ENCODE peak calls at places on chromosomes 4 and X, in four cellular contexts. O is epithelial cell of prostate, H is upper lobe of right lung, L is psoas muscle. Y is an unnamed sample.

GRCh38 chr4:15504041-15504440 is 34.4 kb downstream of the CC2D2A start:
- DNase-seq in O (no peak), H (no peak), L (no peak), Y (no peak)

GRCh38 chrX:14027511-14028019 is 2.1 kb downstream of the GEMIN8 start:
- DNase-seq in O (peak; percentile 68), H (no peak), L (no peak), Y (peak; percentile 38)

GRCh38 chrX:115650916-115651315 is 89.9 kb downstream of the PLS3 start:
- DNase-seq in O (no peak), H (no peak), L (no peak), Y (peak; percentile 4)

GRCh38 chr4:122766353-122766705 is 33.8 kb downstream of the BBS12 start:
- DNase-seq in O (no peak), H (no peak), L (no peak), Y (no peak)

GRCh38 chrX:131704136-131704695 is 160.3 kb downstream of the OR13H1 start:
- DNase-seq in O (no peak), H (no peak), L (peak; percentile 93), Y (no peak)

GRCh38 chr4:99649208-99649607 is 8.4 kb downstream of the C4orf54 start:
- DNase-seq in O (no peak), H (no peak), L (no peak), Y (no peak)

GRCh38 chrX:38882894-38883620 is 81.8 kb downstream of the MID1IP1 start:
- DNase-seq in O (peak; percentile 82), H (no peak), L (no peak), Y (peak; percentile 78)

GRCh38 chr4:24855741-24856140 is 57.1 kb downstream of the CCDC149 start:
- DNase-seq in O (no peak), H (no peak), L (no peak), Y (no peak)

GRCh38 chr4:157509286-157509685 is 288.8 kb downstream of the GRIA2 start:
- DNase-seq in O (no peak), H (no peak), L (no peak), Y (no peak)

GRCh38 chr4:127783971-127784519 is 1.9 kb downstream of the HSPA4L start:
- DNase-seq in O (no peak), H (no peak), L (no peak), Y (peak; percentile 5)

GRCh38 chrX:11341274-11342256 is 48.4 kb downstream of the AMELX start:
- DNase-seq in O (no peak), H (peak; percentile 72), L (peak; percentile 64), Y (peak; percentile 36)

GRCh38 chrX:19875051-19875432 is 12.4 kb downstream of the SH3KBP1 start:
- DNase-seq in O (no peak), H (no peak), L (no peak), Y (no peak)

GRCh38 chrX:19879181-19879580 is 8.2 kb downstream of the SH3KBP1 start:
- DNase-seq in O (no peak), H (no peak), L (no peak), Y (no peak)

GRCh38 chrX:19874391-19875050 is 12.9 kb downstream of the SH3KBP1 start:
- DNase-seq in O (no peak), H (no peak), L (no peak), Y (no peak)

GRCh38 chrX:19877431-19877830 is 10.0 kb downstream of the SH3KBP1 start:
- DNase-seq in O (no peak), H (no peak), L (no peak), Y (no peak)

GRCh38 chrX:19876962-19877361 is 10.4 kb downstream of the SH3KBP1 start:
- DNase-seq in O (no peak), H (no peak), L (no peak), Y (no peak)
- H3K27ac ChIP-seq in O (no peak overlapping the region), H (no peak overlapping the region), L (no peak overlapping the region), Y (no peak overlapping the region)

GRCh38 chr4:105808030-105808429 is 87.2 kb upstream of the NPNT start:
- DNase-seq in O (no peak), H (no peak), L (no peak), Y (no peak)
- H3K27ac ChIP-seq in O (peak overlapping the region; percentile 57), H (peak overlapping the region; percentile 39), L (no peak overlapping the region), Y (no peak overlapping the region)

DNA sequence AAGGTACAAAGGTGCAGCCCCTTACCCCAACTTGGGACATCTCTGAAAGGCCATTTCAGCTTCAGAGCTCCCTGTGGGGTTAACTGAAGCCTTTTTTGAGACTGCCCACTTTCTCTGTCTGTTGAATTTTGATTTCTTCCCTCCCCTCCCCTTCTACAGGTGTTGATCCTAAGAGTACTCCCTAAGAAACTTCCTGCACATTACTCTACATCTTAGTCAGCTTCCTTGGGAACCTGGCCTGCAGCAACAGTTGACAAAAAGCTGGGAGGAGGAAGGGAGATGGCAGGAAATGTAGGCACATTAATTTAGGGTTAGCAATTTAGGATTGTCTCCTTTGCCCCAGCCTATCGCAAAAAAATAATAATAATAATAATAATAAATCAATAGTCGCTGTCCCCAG is 1.2 kb upstream of the IDS start:
- DNase-seq in O (no peak), H (no peak), L (no peak), Y (no peak)
- H3K27ac ChIP-seq in O (peak overlapping the region; percentile 76), H (no peak overlapping the region), L (no peak overlapping the region), Y (no peak overlapping the region)

DNA sequence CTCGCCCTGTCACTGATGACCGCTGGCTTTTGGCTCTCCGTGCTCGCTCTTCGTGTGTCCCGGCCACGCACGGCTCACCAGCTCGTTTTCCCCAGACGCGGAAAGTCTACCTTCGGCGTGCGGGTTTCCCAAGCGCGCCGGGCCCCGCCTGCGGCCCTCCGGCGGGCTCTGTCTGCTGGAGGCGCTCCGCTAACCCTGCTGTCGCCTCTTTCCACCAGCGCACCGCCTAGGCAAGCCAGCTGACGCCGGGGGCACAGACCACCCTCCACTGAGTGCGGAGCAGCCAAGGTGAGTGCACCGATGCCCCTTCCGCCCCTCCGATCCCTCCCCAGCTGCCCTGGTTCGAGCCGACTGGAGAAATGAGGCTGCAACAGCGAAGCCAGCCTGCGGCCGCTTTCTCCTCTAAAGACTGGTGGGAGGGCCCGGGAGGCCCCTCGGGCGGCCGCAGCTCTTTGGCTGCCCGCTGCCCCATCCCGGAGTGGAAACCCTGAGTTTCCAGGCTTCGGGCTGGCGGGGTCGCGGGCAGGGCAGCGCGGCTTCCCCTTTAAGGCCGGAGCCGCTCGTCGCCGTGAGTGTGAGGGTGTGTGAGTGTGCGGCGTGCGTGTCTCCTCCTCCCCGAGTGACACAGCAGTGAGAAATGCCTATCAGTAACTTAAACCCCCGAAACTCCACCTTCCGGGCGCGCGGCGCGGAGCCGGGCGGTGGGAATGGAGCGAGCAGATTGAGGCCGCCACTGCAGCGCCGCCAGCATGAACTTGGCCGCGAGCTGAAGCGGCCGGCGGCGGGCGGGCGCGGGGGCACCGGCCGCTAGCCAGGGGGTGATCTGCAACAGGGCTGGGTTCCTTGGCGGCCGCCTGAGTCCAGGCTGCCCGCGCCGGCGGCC is at the start of gene MAMLD1:
- DNase-seq in O (no peak), H (peak; percentile 82), L (peak; percentile 85), Y (peak; percentile 50)
- H3K27ac ChIP-seq in O (no peak within 1 kb of the TSS), H (peak within 1 kb of the TSS; percentile 74), L (peak within 1 kb of the TSS; percentile 86), Y (peak within 1 kb of the TSS; percentile 76)

GRCh38 chrX:47146936-47147859 is 2.2 kb downstream of the RBM10 start:
- DNase-seq in O (no peak), H (no peak), L (no peak), Y (no peak)

GRCh38 chrX:47144626-47145407 is at the start of the genes NDUFB11 and RBM10:
- DNase-seq in O (peak; percentile 76), H (peak; percentile 96), L (peak; percentile 96), Y (peak; percentile 91)

GRCh38 chrX:47145408-47146120 is 543 bp downstream of the RBM10 start:
- DNase-seq in O (no peak), H (no peak), L (no peak), Y (no peak)

GRCh38 chrX:47143894-47144625 is 442 bp downstream of the NDUFB11 start:
- DNase-seq in O (no peak), H (no peak), L (peak; percentile 76), Y (peak; percentile 55)

DNA sequence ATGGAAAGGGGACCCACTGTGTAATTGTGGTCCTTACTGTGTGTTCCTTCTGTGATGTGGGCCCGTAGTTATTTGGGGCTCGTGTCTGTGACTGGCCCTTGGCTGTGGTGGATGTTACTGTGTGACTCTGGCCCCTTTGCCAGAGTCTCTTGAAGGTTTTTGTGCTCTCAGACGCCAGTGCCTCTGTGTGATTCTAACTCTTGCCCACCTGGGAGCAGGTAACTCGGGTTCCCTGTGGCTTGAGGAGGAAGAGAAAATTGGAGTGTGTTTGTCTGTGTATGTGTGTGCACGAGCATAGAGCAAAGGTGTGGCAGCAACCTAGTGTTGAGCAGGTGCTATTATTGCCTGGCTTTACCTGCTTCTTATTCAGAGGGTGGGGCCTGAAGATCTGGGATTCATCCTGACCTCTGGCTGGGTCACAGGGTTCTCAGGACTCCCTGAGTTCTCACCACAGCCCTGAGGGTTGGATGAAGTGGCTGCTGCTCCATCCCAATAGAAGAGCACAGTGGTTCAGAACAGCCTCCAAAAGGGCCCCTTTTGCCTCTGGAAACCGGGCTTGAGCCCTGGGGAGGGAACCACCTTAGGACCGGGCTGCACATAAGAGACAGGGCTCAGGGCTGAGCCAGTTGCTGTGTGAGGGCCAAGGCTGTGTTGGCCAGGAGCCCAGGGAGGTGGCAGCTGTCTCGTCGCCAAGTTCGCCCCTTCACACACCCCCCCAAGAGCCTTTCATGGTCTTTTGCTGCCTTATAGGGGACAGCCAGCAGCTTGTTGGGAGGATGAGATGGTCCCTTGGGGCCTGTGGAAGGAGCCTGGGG is 1.3 kb downstream of the RBM10 start:
- DNase-seq in O (no peak), H (no peak), L (no peak), Y (peak; percentile 11)
- H3K27ac ChIP-seq in O (peak overlapping the region; percentile 81), H (peak overlapping the region; percentile 17), L (peak overlapping the region; percentile 91), Y (peak overlapping the region; percentile 93)

DNA sequence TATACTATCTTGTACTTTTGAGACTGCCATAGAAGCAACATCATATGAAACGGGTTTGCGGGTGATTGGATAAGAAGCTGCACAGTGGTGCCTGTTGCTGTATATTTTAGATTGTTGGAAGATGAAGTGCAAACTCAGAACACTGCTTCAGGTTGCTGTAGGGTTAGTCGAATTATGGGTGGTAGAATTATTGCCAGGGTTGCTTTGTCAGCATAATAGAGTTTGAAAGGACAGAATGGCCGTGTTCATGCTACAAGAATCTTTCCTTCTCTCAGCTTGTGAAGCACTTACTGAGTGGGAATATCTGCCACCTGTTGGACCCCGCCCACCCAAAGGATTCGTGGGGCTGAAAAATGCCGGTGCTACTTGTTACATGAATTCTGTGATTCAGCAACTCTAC is 115.5 kb downstream of the USP9X start:
- DNase-seq in O (no peak), H (no peak), L (no peak), Y (no peak)
- H3K27ac ChIP-seq in O (no peak overlapping the region), H (no peak overlapping the region), L (no peak overlapping the region), Y (no peak overlapping the region)

DNA sequence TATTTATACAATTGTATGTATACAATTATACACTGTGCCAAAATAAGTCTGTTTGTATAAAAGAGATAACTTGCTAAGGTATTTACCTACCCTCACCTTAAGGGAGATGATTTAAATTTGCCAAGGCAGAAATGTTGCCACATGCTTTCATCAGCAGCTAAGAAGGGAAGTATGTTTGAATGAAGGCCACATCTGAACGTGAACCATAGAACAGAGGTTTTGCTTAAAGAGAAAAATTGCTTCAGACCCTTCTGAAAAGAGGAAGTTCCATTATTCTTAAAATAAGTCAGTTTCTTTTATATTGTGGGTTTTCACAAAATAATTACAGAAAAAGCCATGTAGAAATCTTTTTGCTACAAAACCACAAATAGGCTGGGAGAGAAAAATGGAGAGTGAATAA is 621.5 kb upstream of the HTR2C start:
- DNase-seq in O (no peak), H (no peak), L (no peak), Y (no peak)
- H3K27ac ChIP-seq in O (no peak overlapping the region), H (no peak overlapping the region), L (no peak overlapping the region), Y (no peak overlapping the region)

GRCh38 chr4:78651250-78651860 is 99.8 kb downstream of the ANXA3 start:
- DNase-seq in O (no peak), H (no peak), L (no peak), Y (no peak)
- H3K27ac ChIP-seq in O (peak overlapping the region; percentile 94), H (no peak overlapping the region), L (no peak overlapping the region), Y (no peak overlapping the region)